ENCODE peak calls at places on chromosomes 16 and 17, in five cellular contexts. D, J, Q, E and O are unnamed samples.

GRCh38 chr17:43578699-43579569 is 32.8 kb upstream of the ETV4 start:
- DNase-seq in D (no peak), J (peak; percentile 91), Q (no peak), E (no peak), O (no peak)

GRCh38 chr16:49952386-49952785 is 72.6 kb upstream of the CNEP1R1 start:
- DNase-seq in D (no peak), J (no peak), Q (no peak), E (peak; percentile 16), O (no peak)

GRCh38 chr17:63998050-63998720 is at the start of gene PRR29:
- DNase-seq in D (peak; percentile 86), J (peak; percentile 75), Q (peak; percentile 13), E (peak; percentile 71), O (peak; percentile 83)

GRCh38 chr17:14201087-14201486 is 35.6 kb downstream of the CDRT15 start:
- DNase-seq in D (no peak), J (no peak), Q (no peak), E (no peak), O (no peak)

GRCh38 chr17:33021731-33022408 is 30.2 kb downstream of the SPACA3 start:
- DNase-seq in D (no peak), J (no peak), Q (no peak), E (no peak), O (no peak)

GRCh38 chr16:59048876-59049275 is 314.8 kb upstream of the GOT2 start:
- DNase-seq in D (no peak), J (no peak), Q (no peak), E (no peak), O (no peak)

GRCh38 chr16:80265624-80266306 is 275.0 kb upstream of the DYNLRB2 start:
- DNase-seq in D (no peak), J (no peak), Q (no peak), E (peak; percentile 51), O (no peak)

GRCh38 chr16:79672524-79672923 is 72.0 kb upstream of the MAF start:
- DNase-seq in D (no peak), J (no peak), Q (no peak), E (no peak), O (no peak)

GRCh38 chr17:49932131-49932723 is 36.8 kb upstream of the DLX4 start:
- DNase-seq in D (no peak), J (no peak), Q (no peak), E (no peak), O (no peak)

GRCh38 chr17:38702900-38703741 is 2.0 kb upstream of the MLLT6 start:
- DNase-seq in D (peak; percentile 71), J (peak; percentile 70), Q (no peak), E (no peak), O (no peak)

GRCh38 chr17:4295686-4296085 is 31.9 kb upstream of the ANKFY1 start:
- DNase-seq in D (no peak), J (no peak), Q (no peak), E (no peak), O (no peak)

GRCh38 chr17:19904412-19904811 is 36.7 kb upstream of the ULK2 start:
- DNase-seq in D (no peak), J (no peak), Q (no peak), E (no peak), O (no peak)

GRCh38 chr17:27430882-27431491 is 25.3 kb upstream of the KSR1 start:
- DNase-seq in D (peak; percentile 69), J (peak; percentile 25), Q (no peak), E (peak; percentile 67), O (no peak)
- TF ChIP-seq CTCF in D (peak; percentile 55), J (peak; percentile 48), Q (peak; percentile 81), E (peak; percentile 60), O (peak; percentile 73)

DNA sequence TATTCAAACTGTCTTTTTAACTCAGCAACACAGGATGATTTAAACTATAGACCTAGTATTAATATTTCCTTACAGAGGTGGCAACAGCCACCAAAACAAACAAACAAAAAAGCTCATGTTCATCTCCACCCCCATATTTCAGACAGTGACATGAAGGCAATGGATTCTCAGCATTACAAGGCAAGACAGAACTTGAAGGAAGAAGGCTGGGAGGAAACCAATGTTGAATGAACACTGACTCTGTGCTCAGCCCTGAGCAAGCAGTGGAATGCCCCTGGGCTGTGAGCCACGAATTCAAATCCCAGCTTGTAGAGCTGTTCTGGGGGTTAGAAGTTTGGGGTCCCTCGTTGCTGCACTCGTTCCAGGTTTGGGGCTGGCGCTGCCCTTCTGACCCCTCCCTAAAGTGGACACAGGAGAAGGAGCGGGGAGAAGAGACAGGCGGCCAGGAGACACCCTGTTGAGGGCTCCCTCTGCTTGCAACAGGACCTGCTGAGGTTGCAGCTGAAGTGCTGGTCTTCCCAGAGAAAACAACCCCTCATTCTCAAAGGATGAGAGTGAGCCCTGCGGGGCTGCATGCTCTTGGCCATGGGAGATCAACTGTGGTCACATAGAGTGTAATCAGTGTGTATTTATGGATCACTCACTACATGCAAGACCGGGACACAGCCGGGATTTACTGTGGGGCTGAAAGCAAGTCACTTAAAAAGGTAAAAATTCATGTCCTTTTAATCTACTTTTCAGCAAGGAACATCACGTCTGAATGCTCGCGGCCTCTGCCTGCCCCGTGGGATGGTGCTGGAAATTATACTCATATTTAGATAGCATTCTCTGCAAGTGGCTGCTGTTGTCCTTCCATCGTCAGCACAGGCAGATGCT is 34.3 kb downstream of the MYH3 start:
- DNase-seq in D (no peak), J (no peak), Q (no peak), E (no peak), O (no peak)
- TF ChIP-seq CTCF in D (no peak), J (no peak), Q (no peak), E (no peak), O (no peak)

GRCh38 chr16:74775255-74775654 is 635 bp upstream of the FA2H start:
- DNase-seq in D (no peak), J (no peak), Q (no peak), E (no peak), O (no peak)

GRCh38 chr16:74776926-74777325 is 2.3 kb upstream of the FA2H start:
- DNase-seq in D (no peak), J (no peak), Q (no peak), E (no peak), O (no peak)

GRCh38 chr16:74773431-74774222 is 993 bp downstream of the FA2H start:
- DNase-seq in D (no peak), J (no peak), Q (no peak), E (no peak), O (no peak)

GRCh38 chr16:74771656-74772315 is 2.8 kb downstream of the FA2H start:
- DNase-seq in D (no peak), J (peak; percentile 87), Q (no peak), E (no peak), O (no peak)

DNA sequence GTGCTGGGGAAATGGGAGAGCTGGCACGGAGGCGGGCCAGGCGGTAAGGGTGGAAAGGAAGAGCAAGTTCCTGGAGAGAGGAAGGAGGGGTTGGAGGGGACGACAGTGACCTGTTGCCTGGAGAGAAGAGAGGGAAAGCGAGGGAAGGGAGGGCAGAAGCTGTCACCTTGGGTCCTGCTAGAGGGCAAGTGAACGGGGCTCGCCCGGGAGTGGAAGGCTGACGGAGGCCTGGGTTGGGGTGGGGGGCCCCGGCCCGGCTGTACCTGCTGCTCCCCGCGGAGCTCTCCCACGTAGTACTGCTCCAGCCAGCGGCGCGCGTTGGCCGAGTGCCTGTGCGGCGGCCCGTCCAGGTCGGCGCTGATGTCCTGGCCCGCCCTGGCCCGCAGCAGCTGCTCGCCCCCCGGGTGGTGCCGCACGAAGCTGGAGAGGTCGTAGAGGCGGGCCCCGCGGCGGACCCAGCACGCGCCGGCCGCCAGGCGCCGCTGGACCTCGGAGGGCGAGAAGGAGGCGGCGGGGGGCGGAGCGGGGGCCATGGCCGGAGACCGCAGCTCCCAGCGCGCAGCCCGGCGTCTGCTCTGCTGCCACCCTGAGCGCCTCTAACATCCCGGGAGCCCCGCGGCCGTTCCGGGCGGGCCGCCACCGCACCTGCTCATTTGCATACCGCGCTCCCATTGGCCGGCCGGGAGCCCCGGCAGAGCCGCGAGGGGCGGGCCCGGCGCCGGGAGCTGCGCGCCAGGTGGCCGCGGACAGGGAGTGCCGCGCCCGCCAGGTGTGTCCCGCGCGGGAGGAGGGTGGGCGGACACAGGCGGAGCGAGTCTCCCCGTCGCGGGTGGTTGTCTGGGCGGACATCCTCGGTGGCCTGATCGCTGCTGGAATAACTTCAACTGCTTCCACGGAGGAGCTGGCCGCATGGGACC is at the start of gene FA2H:
- DNase-seq in D (peak; percentile 93), J (peak; percentile 67), Q (no peak), E (peak; percentile 71), O (peak; percentile 84)
- TF ChIP-seq CTCF in D (peak; percentile 30), J (peak; percentile 11), Q (peak; percentile 12), E (peak; percentile 50), O (peak; percentile 69)

GRCh38 chr17:67628580-67629013 is 89.1 kb upstream of the NOL11 start:
- DNase-seq in D (peak; percentile 71), J (peak; percentile 80), Q (no peak), E (peak; percentile 20), O (no peak)

GRCh38 chr17:67625971-67626370 is 91.8 kb upstream of the NOL11 start:
- DNase-seq in D (no peak), J (no peak), Q (no peak), E (no peak), O (no peak)

GRCh38 chr17:67623767-67624166 is 94.0 kb upstream of the NOL11 start:
- DNase-seq in D (no peak), J (no peak), Q (no peak), E (no peak), O (no peak)

GRCh38 chr17:67620636-67621035 is 97.1 kb upstream of the NOL11 start:
- DNase-seq in D (no peak), J (no peak), Q (no peak), E (no peak), O (no peak)

GRCh38 chr17:67624886-67625656 is 92.7 kb upstream of the NOL11 start:
- DNase-seq in D (no peak), J (no peak), Q (no peak), E (no peak), O (no peak)
- TF ChIP-seq CTCF in D (no peak), J (no peak), Q (no peak), E (no peak), O (no peak)

DNA sequence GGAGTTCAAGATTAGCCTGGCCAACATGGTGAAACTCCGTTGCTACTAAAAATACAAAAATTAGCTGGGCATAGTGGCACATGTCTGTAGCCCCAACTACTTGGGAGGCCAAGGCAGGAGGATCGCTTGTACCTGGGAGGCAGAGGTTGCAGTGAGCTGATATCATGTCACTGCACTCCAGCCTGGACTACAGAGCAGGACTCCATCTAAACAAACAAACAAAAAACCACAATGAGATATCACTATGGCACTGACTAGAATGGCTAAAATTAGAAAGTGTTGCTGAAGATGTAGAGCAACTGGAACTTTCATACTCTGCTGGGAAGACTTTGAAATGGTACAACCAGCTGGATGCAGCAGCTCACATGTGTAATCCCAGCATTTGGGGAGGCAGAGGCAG is 6.5 kb upstream of the TNK1 start:
- DNase-seq in D (no peak), J (no peak), Q (no peak), E (no peak), O (no peak)
- TF ChIP-seq CTCF in D (no peak), J (no peak), Q (no peak), E (no peak), O (no peak)

DNA sequence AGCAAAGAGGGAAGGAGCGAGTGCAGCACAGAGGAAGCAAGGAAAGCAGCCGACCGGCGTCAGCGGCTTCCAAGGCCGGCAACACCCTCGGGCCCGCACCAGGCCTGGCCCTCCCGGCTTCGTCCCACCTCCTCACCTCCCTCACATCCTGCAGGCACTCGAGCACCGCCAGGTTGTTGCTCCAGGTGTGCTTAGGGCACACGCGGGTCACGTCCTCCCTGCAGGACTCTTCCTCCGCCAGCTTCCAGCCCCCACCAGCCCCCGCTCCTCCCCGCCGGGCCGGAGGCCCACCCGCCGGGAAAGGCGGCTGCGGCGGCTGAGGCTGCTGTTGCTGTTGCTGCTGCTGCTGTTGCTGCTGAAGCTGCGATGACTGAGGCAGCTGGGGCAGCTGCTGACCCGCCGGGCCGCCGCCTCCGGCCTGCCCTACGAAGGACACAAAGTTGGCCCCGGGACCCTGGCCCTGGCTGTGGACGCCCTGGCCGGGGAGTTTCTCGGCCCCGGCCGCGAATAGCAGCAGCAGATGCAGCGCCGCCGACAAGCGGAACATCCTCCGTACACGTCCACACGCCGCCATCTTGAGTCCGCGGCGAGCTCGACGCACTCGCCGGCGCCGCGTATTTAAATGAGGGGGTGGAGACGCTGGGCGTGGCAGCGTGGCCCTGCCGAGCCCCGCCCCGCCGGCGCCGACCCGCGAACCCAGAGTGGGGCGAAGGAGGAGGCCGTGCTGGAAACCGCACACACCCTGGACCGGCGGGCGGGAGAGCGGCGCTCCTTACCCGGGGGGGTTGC is at the start of gene GLG1:
- DNase-seq in D (peak; percentile 96), J (peak; percentile 95), Q (peak; percentile 74), E (peak; percentile 91), O (peak; percentile 92)
- TF ChIP-seq CTCF in D (no peak), J (no peak), Q (no peak), E (no peak), O (no peak)